ENCODE peak calls at places on chromosome 12, in six cellular contexts. P, H, B, Y, X and V are unnamed samples.

GRCh38 chr12:27319394-27319793 is 13.2 kb upstream of the BMAL2 start:
- DNase-seq in B (peak), Y (no peak), H (no peak), X (peak), P (no peak), V (no peak)

GRCh38 chr12:117803013-117803412 is 165.8 kb downstream of the KSR2 start:
- DNase-seq in H (no peak), B (no peak), P (no peak), Y (no peak), X (peak), V (no peak)

GRCh38 chr12:15001733-15002471 is 29.1 kb downstream of the PDE6H start:
- DNase-seq in P (peak), Y (peak), B (peak), X (no peak), H (no peak), V (no peak)

GRCh38 chr12:105740337-105740736 is 398.4 kb downstream of the NUAK1 start:
- DNase-seq in Y (no peak), P (no peak), X (no peak), B (no peak), H (no peak), V (no peak)

GRCh38 chr12:38639625-38640024 is 265.8 kb downstream of the CPNE8 start:
- DNase-seq in B (no peak), X (no peak), Y (no peak), P (no peak), H (no peak), V (no peak)

GRCh38 chr12:101298426-101298825 is 18.5 kb downstream of the UTP20 start:
- DNase-seq in H (no peak), B (peak), P (no peak), Y (no peak), X (peak), V (no peak)

GRCh38 chr12:2652401-2653081 is 142.2 kb upstream of the FKBP4 start:
- DNase-seq in P (no peak), X (no peak), Y (no peak), H (no peak), B (no peak), V (no peak)

GRCh38 chr12:47967461-47968430 is 4.3 kb downstream of the TMEM106C start:
- DNase-seq in B (peak), X (no peak), Y (no peak), P (no peak), H (no peak), V (no peak)

GRCh38 chr12:3168775-3169221 is 91.6 kb downstream of the TSPAN9 start:
- DNase-seq in Y (no peak), X (peak), B (peak), P (no peak), H (no peak), V (peak)

GRCh38 chr12:124321040-124321481 is 26.2 kb downstream of the RFLNA start:
- DNase-seq in P (peak), Y (peak), B (peak), H (peak), X (peak), V (no peak)

GRCh38 chr12:115147916-115148315 is 463.9 kb upstream of the TBX3 start:
- DNase-seq in H (no peak), B (no peak), Y (no peak), X (no peak), P (no peak), V (no peak)

GRCh38 chr12:105031061-105031807 is 45.1 kb downstream of the NOPCHAP1 start:
- DNase-seq in Y (no peak), P (no peak), X (no peak), B (no peak), H (no peak), V (peak)

GRCh38 chr12:104749555-104749954 is 208.5 kb downstream of the SLC41A2 start:
- DNase-seq in P (no peak), B (no peak), X (no peak), Y (no peak), H (no peak), V (no peak)

GRCh38 chr12:102062419-102062806 is 622 bp upstream of the WASHC3 start:
- DNase-seq in X (no peak), P (no peak), H (no peak), Y (no peak), B (no peak), V (no peak)

GRCh38 chr12:60176891-60177290 is 581.1 kb downstream of the SLC16A7 start:
- DNase-seq in B (no peak), P (no peak), X (no peak), Y (no peak), H (no peak), V (no peak)

GRCh38 chr12:108907861-108908302 is 28.0 kb downstream of the DAO start:
- DNase-seq in Y (no peak), P (no peak), H (no peak), B (no peak), X (peak), V (no peak)

GRCh38 chr12:15164997-15165659 is 56.1 kb downstream of the RERG start:
- DNase-seq in Y (no peak), X (no peak), B (peak), P (no peak), H (no peak), V (no peak)

GRCh38 chr12:93108958-93109357 is 179.9 kb upstream of the EEA1 start:
- DNase-seq in P (no peak), B (peak), Y (no peak), X (no peak), H (no peak), V (no peak)

GRCh38 chr12:132244724-132245295 is 84.6 kb downstream of the GALNT9 start:
- DNase-seq in X (no peak), Y (no peak), P (no peak), B (no peak), H (no peak), V (no peak)